ENCODE peak calls at places on chromosomes 13 and 19, in five cellular contexts. U, N, F, A and V are unnamed samples.

GRCh38 chr13:109043561-109044075 is 414.2 kb downstream of the MYO16 start:
- DNase-seq in U (no peak), A (no peak), N (no peak), F (no peak), V (no peak)

GRCh38 chr13:53074119-53074518 is 45.5 kb downstream of the OLFM4 start:
- DNase-seq in F (no peak), U (no peak), A (no peak), N (no peak), V (no peak)

GRCh38 chr19:42132030-42132628 is at the start of gene POU2F2:
- DNase-seq in A (peak), F (no peak), N (no peak), U (peak), V (no peak)

GRCh38 chr13:104648291-104648690 is 1582.1 kb upstream of the SLC10A2 start:
- DNase-seq in F (no peak), A (no peak), N (no peak), U (no peak), V (no peak)

GRCh38 chr19:51224163-51224641 is 678 bp upstream of the CD33 start:
- DNase-seq in U (no peak), N (no peak), A (no peak), F (no peak), V (no peak)

GRCh38 chr13:42259515-42259914 is 12.4 kb upstream of the AKAP11 start:
- DNase-seq in N (no peak), U (no peak), A (no peak), F (no peak), V (no peak)

GRCh38 chr13:95154441-95154886 is 146.8 kb downstream of the ABCC4 start:
- DNase-seq in F (no peak), A (no peak), U (no peak), N (no peak), V (peak)

GRCh38 chr19:58054792-58055482 is 4.1 kb upstream of the ZNF135 start:
- DNase-seq in F (no peak), N (peak), A (no peak), U (peak), V (no peak)

GRCh38 chr19:49104229-49104864 is 9.8 kb upstream of the LIN7B start:
- DNase-seq in N (no peak), A (no peak), F (no peak), U (no peak), V (no peak)

GRCh38 chr19:16076154-16076957 is at the start of gene TPM4:
- DNase-seq in U (peak), N (peak), F (peak), A (peak), V (peak)

GRCh38 chr13:75231235-75231634 is 250.7 kb downstream of the TBC1D4 start:
- DNase-seq in N (no peak), U (no peak), F (no peak), A (no peak), V (no peak)

GRCh38 chr13:95002968-95003813 is 290.8 kb upstream of the SOX21 start:
- DNase-seq in F (no peak), A (no peak), N (peak), U (no peak), V (no peak)

GRCh38 chr19:30073152-30074000 is 131.3 kb downstream of the URI1 start:
- DNase-seq in A (no peak), N (no peak), U (peak), F (no peak), V (no peak)

GRCh38 chr19:48511800-48512503 is at the start of gene LMTK3:
- DNase-seq in N (no peak), A (peak), F (peak), U (peak), V (no peak)

GRCh38 chr19:20051841-20052768 is 12.8 kb upstream of the ZNF682 start:
- DNase-seq in U (peak), N (peak), A (peak), F (peak), V (peak)

GRCh38 chr13:114198556-114198955 is 19.5 kb downstream of the CFAP97D2 start:
- DNase-seq in U (no peak), F (no peak), N (no peak), A (no peak), V (no peak)

GRCh38 chr13:30872685-30873443 is 33.2 kb upstream of the MEDAG start:
- DNase-seq in A (no peak), F (peak), N (peak), U (no peak), V (peak)

GRCh38 chr13:41061914-41062837 is 867 bp downstream of the WBP4 start:
- DNase-seq in F (peak), U (no peak), A (no peak), N (peak), V (no peak)

GRCh38 chr19:8850488-8850887 is 18.3 kb downstream of the MBD3L1 start:
- DNase-seq in N (no peak), U (no peak), F (no peak), A (no peak), V (no peak)

GRCh38 chr13:83232626-83233025 is 649.6 kb downstream of the SLITRK1 start:
- DNase-seq in U (no peak), F (no peak), N (no peak), A (no peak), V (no peak)

GRCh38 chr19:34173145-34173956 is 1.0 kb downstream of the LSM14A start:
- DNase-seq in N (peak), U (peak), F (peak), A (no peak), V (peak)

GRCh38 chr19:29484876-29485275 is 40.9 kb upstream of the VSTM2B start:
- DNase-seq in F (no peak), N (no peak), U (no peak), A (no peak), V (no peak)

GRCh38 chr19:2167896-2168618 is 4.3 kb downstream of the DOT1L start:
- DNase-seq in F (no peak), A (no peak), N (peak), U (peak), V (peak)

GRCh38 chr13:113506871-113507388 is 16.4 kb upstream of the DCUN1D2 start:
- DNase-seq in A (no peak), F (no peak), U (no peak), N (no peak), V (no peak)

GRCh38 chr13:42110410-42111155 is 62.1 kb downstream of the DGKH start:
- DNase-seq in U (no peak), F (peak), N (peak), A (no peak), V (peak)

GRCh38 chr19:35560677-35561076 is 2.8 kb downstream of the ATP4A start:
- DNase-seq in A (no peak), F (no peak), N (no peak), U (no peak), V (no peak)

GRCh38 chr13:91154954-91155353 is 192.5 kb upstream of the MIR17HG start:
- DNase-seq in A (no peak), U (no peak), F (no peak), N (no peak), V (no peak)

GRCh38 chr13:110887955-110888333 is 26.9 kb downstream of the ANKRD10 start:
- DNase-seq in A (no peak), F (no peak), N (no peak), U (no peak), V (no peak)

GRCh38 chr19:46537136-46538097 is 41.8 kb upstream of the PNMA8B start:
- DNase-seq in N (peak), U (peak), F (peak), A (peak), V (peak)

GRCh38 chr19:54096642-54097106 is 3.9 kb downstream of the OSCAR start:
- DNase-seq in U (peak), N (peak), A (no peak), F (peak), V (peak)

GRCh38 chr13:111265006-111265700 is 55.3 kb upstream of the TEX29 start:
- DNase-seq in F (no peak), N (no peak), A (no peak), U (no peak), V (no peak)

GRCh38 chr13:99258946-99259345 is 767 bp upstream of the GPR18 start:
- DNase-seq in N (no peak), F (no peak), A (no peak), U (no peak), V (no peak)

GRCh38 chr13:39037410-39037879 is 444 bp downstream of the PROSER1 start:
- DNase-seq in U (no peak), A (no peak), N (peak), F (no peak), V (no peak)

GRCh38 chr13:39506559-39507390 is 96.2 kb downstream of the LHFPL6 start:
- DNase-seq in F (no peak), U (no peak), A (no peak), N (peak), V (peak)

GRCh38 chr13:50732712-50733111 is 110.8 kb downstream of the DLEU7 start:
- DNase-seq in A (no peak), U (no peak), N (peak), F (no peak), V (peak)

GRCh38 chr19:33819875-33820781 is 23.5 kb downstream of the KCTD15 start:
- DNase-seq in N (peak), U (peak), A (no peak), F (peak), V (peak)

GRCh38 chr13:48838193-48839000 is 137.3 kb upstream of the FNDC3A start:
- DNase-seq in A (no peak), U (no peak), N (peak), F (no peak), V (no peak)

GRCh38 chr19:8635422-8635821 is 5.0 kb downstream of the NFILZ start:
- DNase-seq in F (no peak), N (no peak), U (no peak), A (no peak), V (no peak)

DNA sequence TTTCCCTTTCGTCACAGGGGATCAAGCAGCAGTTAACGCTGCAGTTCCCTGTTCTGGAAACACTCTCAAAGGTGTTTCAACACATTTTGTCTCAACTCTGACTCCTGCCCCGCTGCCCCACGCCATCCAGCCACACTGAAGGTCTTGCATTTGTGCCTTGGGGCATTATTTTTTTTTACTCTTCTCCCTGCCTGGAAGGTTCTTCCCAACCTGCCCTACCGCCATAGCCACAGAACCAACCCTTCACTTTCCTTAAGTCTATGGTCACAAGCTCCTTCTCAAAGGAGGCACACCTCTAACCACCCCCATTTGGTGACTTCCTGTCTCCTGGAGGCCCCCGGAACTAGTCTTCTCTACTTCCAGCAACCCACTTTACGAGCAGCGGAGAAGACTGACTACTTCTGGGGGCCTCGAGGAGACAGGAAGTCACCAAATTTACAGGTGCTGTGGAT is 17.2 kb downstream of the KL start:
- DNase-seq in F (peak), A (peak), U (no peak), N (peak), V (no peak)
- H3K4me3 ChIP-seq in F (no peak), A (peak), U (no peak), N (no peak), V (no peak)

GRCh38 chr19:18599485-18599884 is 7.1 kb downstream of the CRLF1 start:
- DNase-seq in A (no peak), U (no peak), F (no peak), N (no peak), V (no peak)

GRCh38 chr19:18594824-18595373 is 6.3 kb downstream of the REX1BD start:
- DNase-seq in A (peak), U (no peak), N (no peak), F (no peak), V (no peak)

GRCh38 chr19:18594096-18594823 is 5.7 kb downstream of the REX1BD start:
- DNase-seq in U (peak), F (peak), N (peak), A (peak), V (peak)

GRCh38 chr19:18597809-18598660 is 8.6 kb downstream of the CRLF1 start:
- DNase-seq in A (no peak), U (no peak), F (peak), N (no peak), V (no peak)

GRCh38 chr19:18596752-18597157 is 8.2 kb downstream of the REX1BD start:
- DNase-seq in F (no peak), A (no peak), N (peak), U (peak), V (no peak)
- H3K4me3 ChIP-seq in F (no peak), A (no peak), N (no peak), U (no peak), V (no peak)

DNA sequence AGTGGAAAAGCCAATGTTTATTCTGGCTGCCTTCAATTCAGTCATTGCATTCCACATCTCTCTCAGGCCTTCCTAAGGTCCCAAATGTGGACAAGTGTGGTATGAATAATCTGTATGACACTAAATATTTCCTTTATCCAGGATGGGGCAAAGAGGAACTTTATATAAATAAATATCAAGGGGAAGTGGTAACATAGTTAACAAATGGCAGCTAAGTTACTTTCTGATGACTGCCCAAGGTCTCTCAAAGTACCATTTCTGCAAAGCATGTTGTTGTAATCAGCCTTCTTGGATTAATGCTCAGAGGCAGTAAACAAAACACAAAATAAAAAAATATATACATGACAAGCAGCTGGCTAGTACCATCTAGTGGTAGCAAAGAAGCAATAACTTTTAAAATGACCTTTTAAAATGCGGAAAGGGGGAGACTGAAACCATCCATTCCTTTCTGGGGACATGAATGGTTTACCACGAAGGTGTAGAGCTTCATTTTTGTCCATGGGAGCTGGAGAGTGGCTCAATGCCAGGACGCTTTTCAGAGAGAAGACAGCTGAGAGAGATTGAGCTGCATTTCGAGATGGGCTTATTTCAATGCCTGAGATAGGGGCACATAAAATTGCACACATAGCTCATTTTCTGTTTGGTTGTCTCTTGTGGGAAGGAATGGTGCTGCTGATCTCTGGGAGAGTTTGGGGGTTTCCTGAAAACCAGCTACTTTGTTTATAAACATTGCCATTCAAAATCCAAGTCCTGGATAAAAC is 259.2 kb downstream of the RFC3 start:
- DNase-seq in F (peak), U (no peak), A (no peak), N (peak), V (peak)
- H3K4me3 ChIP-seq in F (no peak), U (no peak), A (no peak), N (peak), V (no peak)

GRCh38 chr13:45316210-45316799 is 24.7 kb downstream of the TPT1 start:
- DNase-seq in F (no peak), A (no peak), U (no peak), N (no peak), V (no peak)
- H3K4me3 ChIP-seq in F (no peak), A (no peak), U (no peak), N (no peak), V (no peak)

GRCh38 chr19:38508507-38508906 is 75.0 kb downstream of the RYR1 start:
- DNase-seq in A (no peak), U (no peak), F (no peak), N (no peak), V (no peak)

GRCh38 chr19:38506723-38507550 is 73.4 kb downstream of the RYR1 start:
- DNase-seq in U (peak), N (peak), A (peak), F (peak), V (peak)

GRCh38 chr19:38505958-38506357 is 72.5 kb downstream of the RYR1 start:
- DNase-seq in U (no peak), F (no peak), A (no peak), N (no peak), V (no peak)

GRCh38 chr19:38507551-38508127 is 74.1 kb downstream of the RYR1 start:
- DNase-seq in F (no peak), N (no peak), A (no peak), U (no peak), V (no peak)

GRCh38 chr19:38506375-38506722 is 72.9 kb downstream of the RYR1 start:
- DNase-seq in U (no peak), A (no peak), F (no peak), N (no peak), V (no peak)
- H3K4me3 ChIP-seq in U (no peak), A (no peak), F (no peak), N (no peak), V (no peak)

GRCh38 chr19:23905771-23906170 is 8.9 kb upstream of the ZNF726 start:
- DNase-seq in A (no peak), N (no peak), U (no peak), F (no peak), V (no peak)
- H3K4me3 ChIP-seq in A (no peak), N (no peak), U (no peak), F (no peak), V (no peak)

GRCh38 chr19:17325881-17326594 is 8.6 kb downstream of the ANO8 start:
- DNase-seq in F (no peak), A (no peak), U (no peak), N (no peak), V (peak)
- H3K4me3 ChIP-seq in F (no peak), A (no peak), U (no peak), N (no peak), V (peak)

GRCh38 chr19:56900573-56901097 is 60.1 kb upstream of the PEG3 start:
- DNase-seq in A (no peak), N (peak), U (no peak), F (peak), V (no peak)
- H3K4me3 ChIP-seq in A (no peak), N (no peak), U (no peak), F (no peak), V (no peak)

GRCh38 chr19:953501-954271 is 27.9 kb downstream of the ARID3A start:
- DNase-seq in N (no peak), F (no peak), U (no peak), A (no peak), V (no peak)
- H3K4me3 ChIP-seq in N (peak), F (no peak), U (peak), A (peak), V (no peak)